ENCODE peak calls at places on chromosomes 2 and 18, in ten cellular contexts. One of them, this sample, is unnamed.

GRCh38 chr18:44128365-44128764 is 552.3 kb upstream of the SETBP1 start:
- DNase-seq in heart right ventricle: no peak
- DNase-seq in HepG2: no peak
- DNase-seq in lower lobe of right lung: no peak
- DNase-seq in thoracic aorta: no peak
- DNase-seq in PC-9: no peak
- DNase-seq in mammary epithelial cell: peak; percentile 40
- DNase-seq in colonic mucosa: no peak
- DNase-seq in cardiac muscle cell: no peak
- DNase-seq in WERI-Rb-1: no peak
- DNase-seq in this sample: no peak

GRCh38 chr2:98632351-98632750 is 24.0 kb downstream of the UNC50 start:
- DNase-seq in cardiac muscle cell: no peak
- DNase-seq in HepG2: no peak
- DNase-seq in thoracic aorta: no peak
- DNase-seq in mammary epithelial cell: no peak
- DNase-seq in lower lobe of right lung: no peak
- DNase-seq in heart right ventricle: no peak
- DNase-seq in WERI-Rb-1: no peak
- DNase-seq in colonic mucosa: no peak
- DNase-seq in PC-9: no peak
- DNase-seq in this sample: no peak

GRCh38 chr2:59029058-59029457 is 787.9 kb upstream of the FANCL start:
- DNase-seq in colonic mucosa: no peak
- DNase-seq in HepG2: no peak
- DNase-seq in cardiac muscle cell: no peak
- DNase-seq in heart right ventricle: peak; percentile 30
- DNase-seq in lower lobe of right lung: no peak
- DNase-seq in thoracic aorta: no peak
- DNase-seq in WERI-Rb-1: no peak
- DNase-seq in PC-9: no peak
- DNase-seq in mammary epithelial cell: no peak
- DNase-seq in this sample: no peak

GRCh38 chr2:219509780-219510511 is 4.3 kb upstream of the ASIC4 start:
- DNase-seq in PC-9: no peak
- DNase-seq in mammary epithelial cell: no peak
- DNase-seq in lower lobe of right lung: no peak
- DNase-seq in cardiac muscle cell: peak; percentile 84
- DNase-seq in HepG2: peak; percentile 60
- DNase-seq in heart right ventricle: peak; percentile 45
- DNase-seq in colonic mucosa: peak; percentile 67
- DNase-seq in WERI-Rb-1: peak; percentile 97
- DNase-seq in thoracic aorta: no peak
- DNase-seq in this sample: peak; percentile 52

GRCh38 chr2:149972039-149972438 is 384.5 kb upstream of the MMADHC start:
- DNase-seq in thoracic aorta: no peak
- DNase-seq in WERI-Rb-1: peak; percentile 17
- DNase-seq in colonic mucosa: no peak
- DNase-seq in PC-9: no peak
- DNase-seq in HepG2: no peak
- DNase-seq in cardiac muscle cell: no peak
- DNase-seq in mammary epithelial cell: no peak
- DNase-seq in lower lobe of right lung: no peak
- DNase-seq in heart right ventricle: no peak
- DNase-seq in this sample: no peak

GRCh38 chr2:138504546-138505239 is 3.1 kb downstream of the SPOPL start:
- DNase-seq in thoracic aorta: no peak
- DNase-seq in heart right ventricle: no peak
- DNase-seq in cardiac muscle cell: no peak
- DNase-seq in mammary epithelial cell: no peak
- DNase-seq in PC-9: peak; percentile 58
- DNase-seq in colonic mucosa: no peak
- DNase-seq in lower lobe of right lung: no peak
- DNase-seq in WERI-Rb-1: no peak
- DNase-seq in HepG2: no peak
- DNase-seq in this sample: no peak

GRCh38 chr2:203470371-203470770 is 64.7 kb downstream of the RAPH1 start:
- DNase-seq in lower lobe of right lung: no peak
- DNase-seq in mammary epithelial cell: no peak
- DNase-seq in thoracic aorta: no peak
- DNase-seq in HepG2: no peak
- DNase-seq in cardiac muscle cell: no peak
- DNase-seq in PC-9: no peak
- DNase-seq in heart right ventricle: no peak
- DNase-seq in colonic mucosa: peak; percentile 39
- DNase-seq in WERI-Rb-1: no peak
- DNase-seq in this sample: no peak

GRCh38 chr2:228763600-228763999 is 507.5 kb downstream of the PID1 start:
- DNase-seq in WERI-Rb-1: no peak
- DNase-seq in mammary epithelial cell: no peak
- DNase-seq in PC-9: no peak
- DNase-seq in colonic mucosa: no peak
- DNase-seq in cardiac muscle cell: no peak
- DNase-seq in thoracic aorta: no peak
- DNase-seq in heart right ventricle: no peak
- DNase-seq in lower lobe of right lung: no peak
- DNase-seq in HepG2: no peak
- DNase-seq in this sample: no peak

GRCh38 chr2:194252127-194252526 is 1404.9 kb upstream of the SLC39A10 start:
- DNase-seq in PC-9: no peak
- DNase-seq in lower lobe of right lung: no peak
- DNase-seq in mammary epithelial cell: peak; percentile 2
- DNase-seq in thoracic aorta: no peak
- DNase-seq in HepG2: no peak
- DNase-seq in WERI-Rb-1: no peak
- DNase-seq in cardiac muscle cell: no peak
- DNase-seq in heart right ventricle: no peak
- DNase-seq in colonic mucosa: no peak
- DNase-seq in this sample: no peak

GRCh38 chr18:62510744-62511143 is 12.1 kb upstream of the ZCCHC2 start:
- DNase-seq in PC-9: peak; percentile 71
- DNase-seq in heart right ventricle: no peak
- DNase-seq in mammary epithelial cell: no peak
- DNase-seq in HepG2: peak; percentile 72
- DNase-seq in lower lobe of right lung: no peak
- DNase-seq in colonic mucosa: no peak
- DNase-seq in thoracic aorta: no peak
- DNase-seq in WERI-Rb-1: no peak
- DNase-seq in cardiac muscle cell: no peak
- DNase-seq in this sample: no peak

GRCh38 chr2:65292095-65292378 is 64.4 kb downstream of the ACTR2 start:
- DNase-seq in WERI-Rb-1: no peak
- DNase-seq in lower lobe of right lung: no peak
- DNase-seq in colonic mucosa: peak; percentile 58
- DNase-seq in heart right ventricle: no peak
- DNase-seq in mammary epithelial cell: no peak
- DNase-seq in cardiac muscle cell: no peak
- DNase-seq in thoracic aorta: no peak
- DNase-seq in HepG2: no peak
- DNase-seq in PC-9: no peak
- DNase-seq in this sample: no peak

GRCh38 chr2:83055338-83056010 is 1403.6 kb downstream of the SUCLG1 start:
- DNase-seq in heart right ventricle: no peak
- DNase-seq in mammary epithelial cell: peak; percentile 74
- DNase-seq in WERI-Rb-1: no peak
- DNase-seq in cardiac muscle cell: no peak
- DNase-seq in PC-9: no peak
- DNase-seq in HepG2: no peak
- DNase-seq in lower lobe of right lung: no peak
- DNase-seq in thoracic aorta: no peak
- DNase-seq in colonic mucosa: no peak
- DNase-seq in this sample: no peak

GRCh38 chr2:197327073-197327775 is 16.6 kb upstream of the ANKRD44 start:
- DNase-seq in PC-9: no peak
- DNase-seq in cardiac muscle cell: no peak
- DNase-seq in WERI-Rb-1: no peak
- DNase-seq in heart right ventricle: no peak
- DNase-seq in thoracic aorta: no peak
- DNase-seq in colonic mucosa: no peak
- DNase-seq in lower lobe of right lung: no peak
- DNase-seq in HepG2: no peak
- DNase-seq in mammary epithelial cell: no peak
- DNase-seq in this sample: no peak

GRCh38 chr18:9148239-9148552 is 11.6 kb downstream of the ANKRD12 start:
- DNase-seq in thoracic aorta: no peak
- DNase-seq in colonic mucosa: no peak
- DNase-seq in heart right ventricle: no peak
- DNase-seq in mammary epithelial cell: no peak
- DNase-seq in PC-9: no peak
- DNase-seq in HepG2: no peak
- DNase-seq in cardiac muscle cell: no peak
- DNase-seq in WERI-Rb-1: no peak
- DNase-seq in lower lobe of right lung: no peak
- DNase-seq in this sample: no peak
- H3K27ac ChIP-seq in thoracic aorta: no peak overlapping the region
- H3K27ac ChIP-seq in colonic mucosa: peak overlapping the region; percentile 13
- H3K27ac ChIP-seq in heart right ventricle: no peak overlapping the region
- H3K27ac ChIP-seq in mammary epithelial cell: no peak overlapping the region
- H3K27ac ChIP-seq in PC-9: no peak overlapping the region
- H3K27ac ChIP-seq in HepG2: no peak overlapping the region
- H3K27ac ChIP-seq in cardiac muscle cell: no peak overlapping the region
- H3K27ac ChIP-seq in WERI-Rb-1: peak overlapping the region; percentile 48
- H3K27ac ChIP-seq in lower lobe of right lung: no peak overlapping the region
- H3K27ac ChIP-seq in this sample: peak overlapping the region; percentile 20

DNA sequence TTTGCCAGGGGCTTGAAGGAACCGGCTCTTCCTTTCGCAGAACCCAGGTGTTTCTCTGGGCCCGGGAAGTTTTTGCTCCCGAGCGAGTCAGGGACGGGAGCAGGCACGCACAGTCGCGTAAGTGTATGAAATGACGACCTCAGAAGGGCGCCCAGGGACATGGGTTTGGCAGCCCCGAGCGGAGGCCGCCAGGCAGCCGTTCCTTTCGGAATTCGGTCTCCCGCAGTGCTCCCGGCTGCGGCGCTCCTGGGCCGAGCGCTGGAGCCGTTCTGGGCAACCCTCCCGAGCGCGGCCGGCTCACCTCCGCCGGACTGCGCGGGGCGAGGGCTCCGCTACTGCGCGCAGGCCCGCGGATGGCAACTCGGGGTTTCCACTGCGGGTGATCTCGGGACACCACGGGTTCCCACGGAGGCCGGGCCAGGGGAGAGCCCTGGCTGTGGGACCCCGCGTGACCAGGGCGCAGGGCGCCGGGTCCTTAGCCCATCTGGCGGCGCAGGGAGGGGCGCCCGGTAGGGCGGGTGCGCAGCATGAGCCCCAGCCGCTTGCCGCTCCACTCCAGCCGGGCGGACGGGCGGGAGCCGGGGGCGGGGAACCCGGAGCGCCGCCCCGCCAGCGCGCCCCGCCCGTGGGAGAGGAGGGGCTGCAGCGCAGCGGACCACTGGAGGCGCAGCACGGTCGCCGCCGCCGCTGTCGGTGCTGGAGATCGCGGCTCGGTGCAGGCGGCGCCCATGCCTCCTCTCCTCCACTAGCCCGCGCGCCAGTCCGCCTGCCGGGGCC is at the start of gene OSBPL6:
- DNase-seq in mammary epithelial cell: peak; percentile 91
- DNase-seq in colonic mucosa: peak; percentile 73
- DNase-seq in PC-9: peak; percentile 63
- DNase-seq in thoracic aorta: peak; percentile 8
- DNase-seq in cardiac muscle cell: peak; percentile 93
- DNase-seq in heart right ventricle: peak; percentile 86
- DNase-seq in WERI-Rb-1: peak; percentile 83
- DNase-seq in HepG2: peak; percentile 28
- DNase-seq in lower lobe of right lung: peak; percentile 83
- DNase-seq in this sample: peak; percentile 82
- TF ChIP-seq CTCF in mammary epithelial cell: no peak
- TF ChIP-seq CTCF in colonic mucosa: no peak
- TF ChIP-seq CTCF in PC-9: no peak
- TF ChIP-seq CTCF in thoracic aorta: peak; percentile 25
- TF ChIP-seq CTCF in cardiac muscle cell: peak; percentile 7
- TF ChIP-seq CTCF in heart right ventricle: peak; percentile 34
- TF ChIP-seq CTCF in WERI-Rb-1: peak; percentile 25
- TF ChIP-seq CTCF in HepG2: peak; percentile 25
- TF ChIP-seq CTCF in lower lobe of right lung: peak; percentile 43
- TF ChIP-seq CTCF in this sample: peak; percentile 13

DNA sequence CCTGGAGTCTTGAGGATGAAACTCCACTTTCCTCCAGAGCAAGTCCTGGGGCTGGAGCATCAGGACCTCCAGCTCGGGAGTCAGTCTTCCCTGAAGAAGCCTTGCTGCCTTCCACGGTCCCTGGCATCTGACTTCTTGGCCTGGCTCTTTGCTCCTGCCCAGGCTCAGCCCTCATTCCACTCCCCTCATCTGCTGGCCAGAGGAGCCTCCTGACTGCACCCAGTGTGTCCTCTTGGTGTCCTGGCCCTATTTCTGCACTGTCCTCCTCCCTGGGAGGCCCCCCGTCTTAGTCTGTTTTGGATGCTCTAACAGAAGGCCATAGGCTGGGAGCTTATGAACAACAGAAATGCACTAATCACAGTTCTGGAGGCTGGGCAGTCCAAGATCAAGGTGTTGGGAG is 231.5 kb downstream of the LOXHD1 start:
- DNase-seq in mammary epithelial cell: no peak
- DNase-seq in thoracic aorta: no peak
- DNase-seq in colonic mucosa: no peak
- DNase-seq in WERI-Rb-1: no peak
- DNase-seq in heart right ventricle: no peak
- DNase-seq in PC-9: no peak
- DNase-seq in HepG2: no peak
- DNase-seq in lower lobe of right lung: no peak
- DNase-seq in cardiac muscle cell: no peak
- DNase-seq in this sample: no peak
- H3K27ac ChIP-seq in mammary epithelial cell: no peak overlapping the region
- H3K27ac ChIP-seq in thoracic aorta: no peak overlapping the region
- H3K27ac ChIP-seq in colonic mucosa: no peak overlapping the region
- H3K27ac ChIP-seq in WERI-Rb-1: no peak overlapping the region
- H3K27ac ChIP-seq in heart right ventricle: no peak overlapping the region
- H3K27ac ChIP-seq in PC-9: no peak overlapping the region
- H3K27ac ChIP-seq in HepG2: no peak overlapping the region
- H3K27ac ChIP-seq in lower lobe of right lung: no peak overlapping the region
- H3K27ac ChIP-seq in cardiac muscle cell: no peak overlapping the region
- H3K27ac ChIP-seq in this sample: no peak overlapping the region

GRCh38 chr18:71001597-71001996 is 712.8 kb downstream of the SOCS6 start:
- DNase-seq in WERI-Rb-1: no peak
- DNase-seq in colonic mucosa: no peak
- DNase-seq in heart right ventricle: no peak
- DNase-seq in thoracic aorta: no peak
- DNase-seq in HepG2: no peak
- DNase-seq in PC-9: no peak
- DNase-seq in cardiac muscle cell: no peak
- DNase-seq in lower lobe of right lung: no peak
- DNase-seq in mammary epithelial cell: no peak
- DNase-seq in this sample: no peak

DNA sequence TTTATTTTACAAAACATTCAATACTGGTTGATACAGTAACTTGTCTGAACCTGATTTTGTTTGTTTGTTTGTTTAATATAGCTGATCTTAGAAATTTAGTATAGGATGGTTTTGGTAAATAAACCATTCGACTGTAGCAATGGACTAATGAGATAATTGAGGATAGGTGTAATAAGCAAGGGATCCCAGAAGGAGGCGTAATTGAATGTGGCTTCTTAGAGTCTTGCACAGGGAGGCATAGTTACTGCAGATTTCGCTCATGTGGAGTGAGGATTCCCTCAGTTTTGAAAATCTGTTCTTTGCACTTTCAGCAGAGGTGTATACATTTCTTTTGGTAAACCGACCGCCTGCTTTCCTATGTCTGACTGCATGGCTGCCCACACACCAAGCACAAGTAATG is 709.6 kb downstream of the SOCS6 start:
- DNase-seq in HepG2: no peak
- DNase-seq in mammary epithelial cell: no peak
- DNase-seq in WERI-Rb-1: no peak
- DNase-seq in lower lobe of right lung: no peak
- DNase-seq in PC-9: no peak
- DNase-seq in heart right ventricle: no peak
- DNase-seq in thoracic aorta: no peak
- DNase-seq in colonic mucosa: no peak
- DNase-seq in cardiac muscle cell: peak; percentile 40
- DNase-seq in this sample: no peak
- TF ChIP-seq CTCF in HepG2: peak; percentile 20
- TF ChIP-seq CTCF in mammary epithelial cell: no peak
- TF ChIP-seq CTCF in WERI-Rb-1: peak; percentile 38
- TF ChIP-seq CTCF in lower lobe of right lung: no peak
- TF ChIP-seq CTCF in PC-9: peak; percentile 26
- TF ChIP-seq CTCF in heart right ventricle: no peak
- TF ChIP-seq CTCF in thoracic aorta: no peak
- TF ChIP-seq CTCF in colonic mucosa: no peak
- TF ChIP-seq CTCF in cardiac muscle cell: peak; percentile 37
- TF ChIP-seq CTCF in this sample: no peak

This sample was measured in left lung.